ENCODE peak calls at places on chromosome 22, in six cellular contexts. O, G, Z, E, P and C are unnamed samples.
A peak's percentile ranks its signal among the peaks of the same experiment; 100 is the strongest.

GRCh38 chr22:19852177-19852781 is 2.4 kb downstream of the GNB1L start:
- DNase-seq in E (no peak), G (no peak), O (no peak), Z (no peak), P (no peak), C (no peak)

GRCh38 chr22:39068033-39068785 is 8.9 kb upstream of the APOBEC3G start:
- DNase-seq in P (no peak), G (no peak), Z (no peak), O (peak; percentile 66), E (no peak), C (no peak)

GRCh38 chr22:43226368-43226979 is 39.5 kb upstream of the TTLL12 start:
- DNase-seq in G (no peak), E (no peak), Z (no peak), O (no peak), P (no peak), C (no peak)

GRCh38 chr22:48486163-48486957 is 1341.3 kb downstream of the BRD1 start:
- DNase-seq in G (no peak), P (no peak), O (no peak), Z (no peak), E (no peak), C (no peak)

GRCh38 chr22:23080542-23081290 is 10.4 kb downstream of the GNAZ start:
- DNase-seq in G (no peak), O (no peak), P (no peak), Z (no peak), E (no peak), C (no peak)

GRCh38 chr22:18091916-18092526 is 14.2 kb downstream of the PEX26 start:
- DNase-seq in E (no peak), Z (peak; percentile 78), G (peak; percentile 62), P (no peak), O (peak; percentile 82), C (no peak)

GRCh38 chr22:19760652-19761002 is at the start of gene TBX1:
- DNase-seq in P (no peak), O (no peak), E (no peak), G (no peak), Z (no peak), C (no peak)

GRCh38 chr22:31952459-31952858 is 8.1 kb downstream of the YWHAH start:
- DNase-seq in E (peak; percentile 76), O (no peak), G (no peak), P (no peak), Z (peak; percentile 92), C (no peak)

GRCh38 chr22:36950797-36951590 is 37.6 kb downstream of the CSF2RB start:
- DNase-seq in E (no peak), Z (no peak), P (no peak), G (no peak), O (no peak), C (no peak)

GRCh38 chr22:19524170-19525115 is at the start of gene CLDN5:
- DNase-seq in G (no peak), Z (no peak), O (no peak), P (no peak), E (no peak), C (peak; percentile 9)

GRCh38 chr22:24938741-24939341 is 7.7 kb downstream of the LHFPL7 start:
- DNase-seq in G (peak; percentile 39), E (no peak), Z (peak; percentile 39), P (no peak), O (peak; percentile 55), C (peak; percentile 49)

GRCh38 chr22:40634119-40634903 is 2.2 kb downstream of the MRTFA start:
- DNase-seq in P (no peak), G (no peak), Z (no peak), O (no peak), E (no peak), C (no peak)

GRCh38 chr22:37285937-37286336 is 3.6 kb downstream of the CYTH4 start:
- DNase-seq in O (no peak), P (no peak), Z (no peak), G (no peak), E (no peak), C (no peak)

GRCh38 chr22:24772493-24773220 is 1.9 kb downstream of the PIWIL3 start:
- DNase-seq in E (no peak), G (no peak), P (no peak), Z (peak; percentile 39), O (no peak), C (no peak)

GRCh38 chr22:17742528-17742902 is 31.8 kb downstream of the BID start:
- DNase-seq in Z (peak; percentile 79), E (no peak), O (peak; percentile 91), G (peak; percentile 44), P (peak; percentile 64), C (peak; percentile 60)

GRCh38 chr22:39959640-39960447 is at the start of gene TMA7B:
- DNase-seq in E (no peak), O (no peak), G (no peak), P (peak; percentile 37), Z (peak; percentile 71), C (peak; percentile 49)

GRCh38 chr22:44671742-44672141 is 30.3 kb upstream of the PRR5 start:
- DNase-seq in O (no peak), Z (peak; percentile 57), P (no peak), E (no peak), G (no peak), C (no peak)

GRCh38 chr22:38950527-38951111 is 6.8 kb upstream of the APOBEC3A start:
- DNase-seq in E (no peak), G (no peak), P (no peak), Z (no peak), O (no peak), C (no peak)

GRCh38 chr22:24510694-24511625 is 15.8 kb downstream of the UPB1 start:
- DNase-seq in Z (peak; percentile 54), E (no peak), P (no peak), G (no peak), O (no peak), C (no peak)

GRCh38 chr22:50470491-50470890 is 4.3 kb downstream of the SBF1 start:
- DNase-seq in O (peak; percentile 53), G (no peak), Z (no peak), E (no peak), P (no peak), C (no peak)

GRCh38 chr22:21641417-21641794 is 696 bp upstream of the SDF2L1 start:
- DNase-seq in P (no peak), G (no peak), O (peak; percentile 61), Z (peak; percentile 58), E (no peak), C (no peak)

GRCh38 chr22:28822930-28823481 is 22.6 kb upstream of the XBP1 start:
- DNase-seq in G (peak; percentile 90), E (no peak), O (peak; percentile 70), Z (no peak), P (no peak), C (peak; percentile 60)

GRCh38 chr22:37225481-37225880 is 13.2 kb upstream of the SSTR3 start:
- DNase-seq in G (no peak), E (no peak), Z (no peak), O (no peak), P (no peak), C (no peak)

GRCh38 chr22:19641983-19642451 is 72.3 kb upstream of the SEPTIN5 start:
- DNase-seq in G (no peak), E (no peak), Z (no peak), O (no peak), P (no peak), C (no peak)

GRCh38 chr22:21998595-21999247 is 16.1 kb upstream of the TOP3B start:
- DNase-seq in E (no peak), Z (no peak), O (no peak), P (no peak), G (no peak), C (no peak)

GRCh38 chr22:47872761-47873535 is 1110.5 kb downstream of the TBC1D22A start:
- DNase-seq in O (no peak), E (no peak), Z (no peak), G (no peak), P (no peak), C (no peak)

GRCh38 chr22:23075525-23076216 is 5.4 kb downstream of the GNAZ start:
- DNase-seq in G (no peak), O (no peak), P (no peak), E (no peak), Z (no peak), C (no peak)

GRCh38 chr22:48678171-48679135 is 1149.2 kb downstream of the BRD1 start:
- DNase-seq in P (no peak), G (no peak), E (no peak), Z (no peak), O (no peak), C (no peak)

GRCh38 chr22:45210577-45211431 is 29.9 kb downstream of the KIAA0930 start:
- DNase-seq in G (no peak), P (no peak), E (peak; percentile 86), Z (peak; percentile 89), O (no peak), C (no peak)

GRCh38 chr22:19876314-19876940 is 21.8 kb upstream of the GNB1L start:
- DNase-seq in G (no peak), P (no peak), E (no peak), Z (no peak), O (no peak), C (no peak)

GRCh38 chr22:48688366-48688765 is 1139.3 kb downstream of the BRD1 start:
- DNase-seq in E (no peak), P (no peak), G (no peak), O (no peak), Z (no peak), C (no peak)